ENCODE peak calls at places on chromosomes 12 and 14, in five cellular contexts. N is cardiac muscle cell, X is hepatocyte, F is NB4, W is mucosa of descending colon. C is an unnamed sample.

GRCh38 chr12:119673634-119674033 is 5.7 kb downstream of the PRKAB1 start:
- DNase-seq in F (no peak), X (no peak), N (no peak), W (peak), C (no peak)

GRCh38 chr12:77648716-77649115 is 182.0 kb upstream of the NAV3 start:
- DNase-seq in F (no peak), X (no peak), N (no peak), W (no peak), C (peak)

GRCh38 chr12:34206061-34206785 is 183.9 kb downstream of the ALG10 start:
- DNase-seq in N (no peak), W (no peak), F (no peak), X (no peak), C (no peak)

GRCh38 chr14:99237288-99237687 is 34.7 kb downstream of the BCL11B start:
- DNase-seq in N (no peak), F (no peak), W (no peak), X (no peak), C (no peak)

GRCh38 chr12:107275530-107275929 is 182.2 kb upstream of the CRY1 start:
- DNase-seq in F (no peak), X (no peak), N (no peak), W (no peak), C (no peak)

GRCh38 chr12:107253361-107253760 is 160.0 kb upstream of the CRY1 start:
- DNase-seq in W (no peak), N (no peak), F (no peak), X (no peak), C (no peak)

GRCh38 chr12:66859751-66860440 is 181.0 kb upstream of the GRIP1 start:
- DNase-seq in N (no peak), F (no peak), W (no peak), X (peak), C (no peak)

GRCh38 chr12:30529489-30530269 is 166.0 kb downstream of the IPO8 start:
- DNase-seq in N (no peak), W (no peak), F (peak), X (no peak), C (no peak)

GRCh38 chr12:20214286-20214685 is 154.1 kb upstream of the PDE3A start:
- DNase-seq in X (peak), F (no peak), W (no peak), N (peak), C (no peak)

GRCh38 chr12:119178544-119179334 is at the start of gene HSPB8:
- DNase-seq in X (peak), W (peak), N (peak), F (no peak), C (peak)

GRCh38 chr14:52032196-52032865 is 36.5 kb downstream of the NID2 start:
- DNase-seq in W (no peak), X (no peak), N (peak), F (no peak), C (peak)

GRCh38 chr12:121005346-121005815 is 10.9 kb downstream of the C12orf43 start:
- DNase-seq in F (peak), W (peak), X (peak), N (peak), C (peak)

GRCh38 chr12:112370156-112370555 is 12.1 kb downstream of the HECTD4 start:
- DNase-seq in F (no peak), W (no peak), X (no peak), N (peak), C (peak)

GRCh38 chr12:53046655-53047220 is 3.1 kb upstream of the TNS2 start:
- DNase-seq in F (peak), N (peak), W (peak), X (no peak), C (peak)

GRCh38 chr12:102689701-102690100 is 209.3 kb upstream of the IGF1 start:
- DNase-seq in N (no peak), W (no peak), X (no peak), F (no peak), C (no peak)

GRCh38 chr12:127926004-127926403 is 341.0 kb upstream of the TMEM132C start:
- DNase-seq in X (peak), N (no peak), F (no peak), W (peak), C (peak)

GRCh38 chr12:6091786-6092566 is 32.5 kb downstream of the VWF start:
- DNase-seq in X (no peak), N (no peak), W (no peak), F (peak), C (no peak)

GRCh38 chr12:6093764-6094163 is 30.7 kb downstream of the VWF start:
- DNase-seq in W (no peak), F (no peak), X (no peak), N (no peak), C (no peak)

GRCh38 chr12:6095269-6095668 is 29.2 kb downstream of the VWF start:
- DNase-seq in X (no peak), W (no peak), N (no peak), F (no peak), C (no peak)

GRCh38 chr12:6090786-6091185 is 33.7 kb downstream of the VWF start:
- DNase-seq in N (peak), W (no peak), X (no peak), F (no peak), C (peak)

GRCh38 chr12:6092784-6093722 is 31.4 kb downstream of the VWF start:
- DNase-seq in W (no peak), X (peak), N (peak), F (peak), C (peak)
- H3K4me3 ChIP-seq in W (no peak), X (no peak), N (no peak), F (no peak), C (no peak)

GRCh38 chr14:81625343-81625742 is 91.7 kb upstream of the SEL1L start:
- DNase-seq in W (no peak), N (peak), F (peak), X (peak), C (peak)
- TF ChIP-seq CTCF in W (no peak), N (no peak), F (no peak), X (peak), C (peak)

GRCh38 chr14:74238974-74239847 is at the start of gene VSX2:
- DNase-seq in X (no peak), N (no peak), F (no peak), W (no peak), C (no peak)
- H3K4me3 ChIP-seq in X (no peak), N (no peak), F (no peak), W (no peak), C (no peak)

GRCh38 chr14:96002511-96002884 is 36.7 kb upstream of the C14orf132 start:
- DNase-seq in X (no peak), F (no peak), N (no peak), W (no peak), C (no peak)
- TF ChIP-seq CTCF in X (no peak), F (no peak), N (no peak), W (no peak), C (no peak)

DNA sequence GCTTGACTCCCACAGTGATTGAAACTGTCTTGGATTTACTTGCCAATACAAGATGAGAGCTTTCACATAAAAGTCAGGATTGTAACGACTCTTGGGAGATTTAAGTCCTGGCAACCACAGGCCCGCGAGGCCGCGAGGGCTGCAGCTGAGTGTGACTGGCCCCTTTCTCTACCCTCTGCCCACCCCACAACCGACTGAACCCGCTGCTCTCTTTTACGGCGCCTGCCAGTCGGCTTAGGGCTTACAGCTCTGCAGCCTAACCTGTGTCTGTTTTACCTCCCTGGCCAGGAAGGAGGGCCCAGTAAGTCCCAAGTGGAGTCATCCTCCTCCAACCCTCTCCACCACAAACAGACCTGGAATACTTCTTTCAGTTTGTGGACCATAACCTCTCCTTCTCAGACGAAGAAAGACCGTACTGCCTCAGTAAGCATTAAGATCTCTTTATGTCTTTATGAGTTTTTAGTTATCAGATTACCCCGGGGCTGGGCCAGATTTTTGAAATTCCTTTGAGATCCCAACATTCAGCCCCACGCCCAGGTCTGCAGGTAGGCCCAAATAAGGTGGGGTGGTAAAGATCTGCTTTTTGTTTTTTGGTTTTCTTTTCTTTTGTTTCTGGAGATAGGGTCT is 12.6 kb upstream of the TIGAR start:
- DNase-seq in W (no peak), N (no peak), X (no peak), F (no peak), C (no peak)
- H3K4me3 ChIP-seq in W (no peak), N (no peak), X (no peak), F (no peak), C (no peak)

DNA sequence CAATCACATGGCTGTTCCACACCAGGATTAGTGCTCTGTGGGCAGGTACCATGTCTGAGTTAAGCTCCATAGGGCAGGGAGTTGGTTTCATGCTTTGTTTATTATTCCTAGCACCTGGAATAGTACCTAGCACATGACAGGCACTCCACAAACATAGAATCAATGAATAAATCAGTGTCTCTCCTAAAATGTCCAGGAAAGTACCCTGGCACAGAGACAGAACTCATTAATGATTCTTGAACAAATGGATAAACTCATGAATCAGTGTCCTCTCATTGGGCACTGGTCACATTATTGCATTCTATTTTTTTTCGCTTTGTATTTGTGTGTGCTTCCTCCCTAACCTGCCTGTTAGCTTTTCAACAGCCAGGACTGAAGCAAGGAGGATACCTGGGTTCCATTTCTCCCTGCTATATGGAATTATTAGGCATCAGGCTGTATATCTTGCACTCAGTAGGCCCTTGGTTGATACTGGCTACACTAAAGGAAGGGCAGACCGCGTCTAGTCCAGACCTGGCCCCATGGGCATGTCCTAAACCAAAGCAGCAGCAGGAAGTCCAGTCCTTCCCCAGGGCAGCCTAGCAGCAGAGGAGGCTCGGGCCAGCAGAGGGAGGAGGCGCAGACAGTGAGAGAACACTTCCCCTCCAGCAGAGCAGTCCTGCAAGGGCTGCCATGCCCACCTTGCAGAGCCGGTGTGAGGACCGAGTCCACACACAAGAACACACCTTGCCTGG is 18.4 kb downstream of the HDAC7 start:
- DNase-seq in F (peak), N (no peak), X (no peak), W (peak), C (no peak)
- TF ChIP-seq CTCF in F (no peak), N (peak), X (no peak), W (no peak), C (peak)

C was measured in AG10803.